ENCODE peak calls at places on chromosomes 2 and 18, in four cellular contexts. One of them, this sample, is unnamed.

GRCh38 chr2:16578081-16578480 is 87.6 kb downstream of the CYRIA start:
- DNase-seq in K562: no peak
- DNase-seq in SK-N-SH: no peak
- DNase-seq in HepG2: no peak
- DNase-seq in this sample: no peak

GRCh38 chr2:180015951-180016709 is 9.0 kb upstream of the CWC22 start:
- DNase-seq in K562: no peak
- DNase-seq in SK-N-SH: no peak
- DNase-seq in HepG2: no peak
- DNase-seq in this sample: no peak

GRCh38 chr2:135742307-135742838 is 718 bp downstream of the UBXN4 start:
- DNase-seq in K562: peak
- DNase-seq in SK-N-SH: no peak
- DNase-seq in HepG2: peak
- DNase-seq in this sample: peak

GRCh38 chr2:72999729-73000725 is 71.5 kb downstream of the SFXN5 start:
- DNase-seq in K562: peak
- DNase-seq in SK-N-SH: no peak
- DNase-seq in HepG2: no peak
- DNase-seq in this sample: no peak

GRCh38 chr2:124572953-124573634 is 548.0 kb downstream of the CNTNAP5 start:
- DNase-seq in K562: no peak
- DNase-seq in SK-N-SH: no peak
- DNase-seq in HepG2: no peak
- DNase-seq in this sample: no peak

GRCh38 chr2:58708565-58708964 is 467.4 kb upstream of the FANCL start:
- DNase-seq in K562: peak
- DNase-seq in SK-N-SH: no peak
- DNase-seq in HepG2: no peak
- DNase-seq in this sample: no peak

GRCh38 chr18:46677609-46678470 is 20.8 kb upstream of the LOXHD1 start:
- DNase-seq in K562: no peak
- DNase-seq in SK-N-SH: peak
- DNase-seq in HepG2: no peak
- DNase-seq in this sample: no peak

GRCh38 chr2:26469092-26469710 is 8.7 kb downstream of the OTOF start:
- DNase-seq in K562: peak
- DNase-seq in SK-N-SH: peak
- DNase-seq in HepG2: peak
- DNase-seq in this sample: peak

GRCh38 chr2:95262896-95263542 is 11.2 kb upstream of the PROM2 start:
- DNase-seq in K562: no peak
- DNase-seq in SK-N-SH: peak
- DNase-seq in HepG2: no peak
- DNase-seq in this sample: no peak

GRCh38 chr2:108905906-108906305 is 83.1 kb downstream of the EDAR start:
- DNase-seq in K562: no peak
- DNase-seq in SK-N-SH: peak
- DNase-seq in HepG2: no peak
- DNase-seq in this sample: no peak

GRCh38 chr2:119068154-119068725 is 90.3 kb downstream of the C1QL2 start:
- DNase-seq in K562: no peak
- DNase-seq in SK-N-SH: no peak
- DNase-seq in HepG2: no peak
- DNase-seq in this sample: no peak

GRCh38 chr2:1869987-1870386 is 125.7 kb upstream of the PXDN start:
- DNase-seq in K562: no peak
- DNase-seq in SK-N-SH: no peak
- DNase-seq in HepG2: no peak
- DNase-seq in this sample: no peak

GRCh38 chr18:13366977-13367892 is 148.7 kb downstream of the LDLRAD4 start:
- DNase-seq in K562: no peak
- DNase-seq in SK-N-SH: no peak
- DNase-seq in HepG2: no peak
- DNase-seq in this sample: no peak

GRCh38 chr2:100197643-100198153 is 55.3 kb upstream of the AFF3 start:
- DNase-seq in K562: peak
- DNase-seq in SK-N-SH: peak
- DNase-seq in HepG2: no peak
- DNase-seq in this sample: peak

DNA sequence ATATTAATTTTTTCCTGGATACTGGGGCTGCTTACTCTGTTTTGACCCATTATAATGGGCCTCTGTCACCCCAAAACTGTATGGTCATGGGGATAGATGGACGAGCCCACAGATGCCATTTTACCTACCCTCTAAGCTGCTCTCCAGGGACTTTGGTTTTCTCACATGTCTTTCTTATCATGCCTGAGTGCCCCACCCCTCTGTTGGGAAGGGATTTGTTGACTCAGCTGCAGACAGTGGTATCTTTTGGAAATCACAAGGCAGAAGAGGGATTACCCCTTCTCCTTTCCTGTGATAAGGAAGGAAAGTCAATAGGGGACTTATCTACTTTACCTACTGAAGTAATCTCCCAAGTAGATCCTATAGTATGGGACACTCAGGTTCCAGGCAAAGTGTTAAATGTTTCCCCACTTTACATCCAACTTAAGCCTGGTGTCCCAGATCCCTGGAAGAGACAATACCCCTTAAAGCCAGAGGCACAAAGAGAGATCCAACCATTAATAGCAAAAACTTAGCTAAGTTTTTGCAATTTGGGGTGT is 182.7 kb downstream of the RNF152 start:
- DNase-seq in K562: no peak
- DNase-seq in SK-N-SH: no peak
- DNase-seq in HepG2: no peak
- DNase-seq in this sample: no peak
- TF ChIP-seq FOXJ3 in K562: no peak
- TF ChIP-seq FOXJ3 in SK-N-SH: no peak
- TF ChIP-seq FOXJ3 in HepG2: no peak
- TF ChIP-seq FOXJ3 in this sample: no peak

DNA sequence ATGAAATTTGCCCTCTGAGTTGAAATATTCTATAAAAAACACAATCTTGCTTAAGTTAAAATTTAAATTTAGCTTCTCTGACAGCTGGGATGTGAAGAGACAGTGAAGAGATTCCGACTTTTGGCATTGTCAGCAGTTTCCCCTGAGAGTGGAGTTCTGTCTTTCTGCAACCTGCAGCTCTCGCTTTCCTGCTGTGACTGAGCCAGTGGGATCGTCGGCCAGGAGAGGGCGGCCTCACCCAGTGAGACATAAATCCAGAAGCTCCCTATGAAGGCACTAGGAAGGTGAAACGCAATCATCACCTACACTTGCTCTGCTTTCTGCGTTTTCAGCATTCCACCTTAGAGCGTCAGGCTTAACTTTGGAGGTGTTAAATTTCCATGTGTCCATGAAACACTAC is 75.4 kb upstream of the HNMT start:
- DNase-seq in K562: peak
- DNase-seq in SK-N-SH: peak
- DNase-seq in HepG2: peak
- DNase-seq in this sample: peak
- TF ChIP-seq FOXJ3 in K562: no peak
- TF ChIP-seq FOXJ3 in SK-N-SH: no peak
- TF ChIP-seq FOXJ3 in HepG2: no peak
- TF ChIP-seq FOXJ3 in this sample: no peak

GRCh38 chr2:112788653-112789052 is 4.4 kb upstream of the IL1A start:
- DNase-seq in K562: peak
- DNase-seq in SK-N-SH: no peak
- DNase-seq in HepG2: no peak
- DNase-seq in this sample: no peak

GRCh38 chr2:112790305-112790704 is 6.0 kb upstream of the IL1A start:
- DNase-seq in K562: no peak
- DNase-seq in SK-N-SH: no peak
- DNase-seq in HepG2: peak
- DNase-seq in this sample: no peak

GRCh38 chr2:112787294-112787693 is 3.0 kb upstream of the IL1A start:
- DNase-seq in K562: no peak
- DNase-seq in SK-N-SH: no peak
- DNase-seq in HepG2: no peak
- DNase-seq in this sample: no peak

GRCh38 chr2:112789186-112789585 is 4.9 kb upstream of the IL1A start:
- DNase-seq in K562: no peak
- DNase-seq in SK-N-SH: no peak
- DNase-seq in HepG2: no peak
- DNase-seq in this sample: no peak

GRCh38 chr2:112787729-112788401 is 3.6 kb upstream of the IL1A start:
- DNase-seq in K562: no peak
- DNase-seq in SK-N-SH: no peak
- DNase-seq in HepG2: no peak
- DNase-seq in this sample: no peak
- TF ChIP-seq FOXJ3 in K562: no peak
- TF ChIP-seq FOXJ3 in SK-N-SH: no peak
- TF ChIP-seq FOXJ3 in HepG2: no peak
- TF ChIP-seq FOXJ3 in this sample: no peak

GRCh38 chr18:4931209-4931608 is 265.8 kb downstream of the AKAIN1 start:
- DNase-seq in K562: no peak
- DNase-seq in SK-N-SH: no peak
- DNase-seq in HepG2: no peak
- DNase-seq in this sample: no peak
- TF ChIP-seq FOXJ3 in K562: no peak
- TF ChIP-seq FOXJ3 in SK-N-SH: no peak
- TF ChIP-seq FOXJ3 in HepG2: no peak
- TF ChIP-seq FOXJ3 in this sample: no peak

GRCh38 chr2:130986890-130987493 is 106.3 kb downstream of the FAM168B start:
- DNase-seq in K562: no peak
- DNase-seq in SK-N-SH: no peak
- DNase-seq in HepG2: no peak
- DNase-seq in this sample: no peak
- TF ChIP-seq FOXJ3 in K562: no peak
- TF ChIP-seq FOXJ3 in SK-N-SH: no peak
- TF ChIP-seq FOXJ3 in HepG2: no peak
- TF ChIP-seq FOXJ3 in this sample: no peak

GRCh38 chr2:51650769-51651168 is 618.8 kb upstream of the NRXN1 start:
- DNase-seq in K562: no peak
- DNase-seq in SK-N-SH: no peak
- DNase-seq in HepG2: no peak
- DNase-seq in this sample: no peak
- TF ChIP-seq FOXJ3 in K562: no peak
- TF ChIP-seq FOXJ3 in SK-N-SH: no peak
- TF ChIP-seq FOXJ3 in HepG2: no peak
- TF ChIP-seq FOXJ3 in this sample: no peak

GRCh38 chr2:74843371-74844298 is 9.7 kb downstream of the HK2 start:
- DNase-seq in K562: no peak
- DNase-seq in SK-N-SH: no peak
- DNase-seq in HepG2: peak
- DNase-seq in this sample: no peak
- TF ChIP-seq FOXJ3 in K562: no peak
- TF ChIP-seq FOXJ3 in SK-N-SH: no peak
- TF ChIP-seq FOXJ3 in HepG2: no peak
- TF ChIP-seq FOXJ3 in this sample: no peak

DNA sequence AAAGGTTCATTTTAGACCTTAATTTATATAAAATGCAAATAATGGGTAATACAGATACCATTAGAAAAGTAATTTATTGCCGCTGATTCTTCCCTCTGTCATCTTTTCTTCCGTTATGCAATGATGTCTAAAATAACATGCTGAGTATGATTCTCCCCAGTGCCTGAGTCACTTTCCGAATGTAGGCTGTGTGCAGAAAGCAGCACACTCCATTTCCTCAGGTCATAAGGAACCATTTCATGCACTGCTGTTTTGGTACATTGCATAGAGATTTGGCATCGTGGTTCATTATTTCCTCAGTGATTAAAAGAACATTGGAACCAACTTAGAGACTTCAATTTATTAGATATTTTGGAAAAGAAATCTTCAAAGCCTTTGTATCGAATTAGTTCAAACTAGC is 173.5 kb downstream of the CDH2 start:
- DNase-seq in K562: no peak
- DNase-seq in SK-N-SH: no peak
- DNase-seq in HepG2: no peak
- DNase-seq in this sample: no peak
- TF ChIP-seq FOXJ3 in K562: no peak
- TF ChIP-seq FOXJ3 in SK-N-SH: no peak
- TF ChIP-seq FOXJ3 in HepG2: no peak
- TF ChIP-seq FOXJ3 in this sample: no peak

GRCh38 chr2:195364015-195364965 is 292.7 kb upstream of the SLC39A10 start:
- DNase-seq in K562: no peak
- DNase-seq in SK-N-SH: no peak
- DNase-seq in HepG2: no peak
- DNase-seq in this sample: no peak

GRCh38 chr2:195367713-195368529 is 289.1 kb upstream of the SLC39A10 start:
- DNase-seq in K562: peak
- DNase-seq in SK-N-SH: no peak
- DNase-seq in HepG2: no peak
- DNase-seq in this sample: no peak

GRCh38 chr2:195360242-195360641 is 296.8 kb upstream of the SLC39A10 start:
- DNase-seq in K562: no peak
- DNase-seq in SK-N-SH: no peak
- DNase-seq in HepG2: no peak
- DNase-seq in this sample: no peak

GRCh38 chr2:195359043-195359735 is 297.8 kb upstream of the SLC39A10 start:
- DNase-seq in K562: no peak
- DNase-seq in SK-N-SH: no peak
- DNase-seq in HepG2: no peak
- DNase-seq in this sample: no peak

GRCh38 chr2:195363496-195363895 is 293.5 kb upstream of the SLC39A10 start:
- DNase-seq in K562: no peak
- DNase-seq in SK-N-SH: no peak
- DNase-seq in HepG2: no peak
- DNase-seq in this sample: no peak
- TF ChIP-seq FOXJ3 in K562: no peak
- TF ChIP-seq FOXJ3 in SK-N-SH: no peak
- TF ChIP-seq FOXJ3 in HepG2: no peak
- TF ChIP-seq FOXJ3 in this sample: no peak

GRCh38 chr2:47487498-47487875 is 84.5 kb downstream of the MSH2 start:
- DNase-seq in K562: no peak
- DNase-seq in SK-N-SH: no peak
- DNase-seq in HepG2: no peak
- DNase-seq in this sample: no peak
- TF ChIP-seq FOXJ3 in K562: no peak
- TF ChIP-seq FOXJ3 in SK-N-SH: no peak
- TF ChIP-seq FOXJ3 in HepG2: no peak
- TF ChIP-seq FOXJ3 in this sample: no peak

This sample was measured in WTC11.